ENCODE peak calls at places on chromosomes 5 and 9, in four cellular contexts. One of them, this sample, is unnamed. For H3K4me1, the result is how much of the 10 kb centered on the place peaks cover.

GRCh38 chr5:125408582-125409069 is 662.2 kb upstream of the ZNF608 start:
- DNase-seq in PC-3: peak
- DNase-seq in upper lobe of right lung: no peak
- DNase-seq in A549: peak
- DNase-seq in this sample: no peak

GRCh38 chr5:61409568-61409967 is 77.5 kb downstream of the ZSWIM6 start:
- DNase-seq in PC-3: peak
- DNase-seq in upper lobe of right lung: no peak
- DNase-seq in A549: peak
- DNase-seq in this sample: no peak

GRCh38 chr5:45508155-45508554 is 188.0 kb downstream of the HCN1 start:
- DNase-seq in PC-3: no peak
- DNase-seq in upper lobe of right lung: no peak
- DNase-seq in A549: no peak
- DNase-seq in this sample: no peak

GRCh38 chr9:88747768-88748167 is 212.8 kb downstream of the NXNL2 start:
- DNase-seq in PC-3: peak
- DNase-seq in upper lobe of right lung: no peak
- DNase-seq in A549: peak
- DNase-seq in this sample: no peak

GRCh38 chr5:150641006-150641570 is 628 bp downstream of the SYNPO start:
- DNase-seq in PC-3: peak
- DNase-seq in upper lobe of right lung: no peak
- DNase-seq in A549: peak
- DNase-seq in this sample: no peak

GRCh38 chr5:83374547-83374946 is 97.0 kb upstream of the VCAN start:
- DNase-seq in PC-3: no peak
- DNase-seq in upper lobe of right lung: no peak
- DNase-seq in A549: no peak
- DNase-seq in this sample: no peak

GRCh38 chr9:98874721-98875255 is 67.3 kb downstream of the GALNT12 start:
- DNase-seq in PC-3: no peak
- DNase-seq in upper lobe of right lung: no peak
- DNase-seq in A549: no peak
- DNase-seq in this sample: no peak

GRCh38 chr9:93808115-93809029 is 146.8 kb downstream of the BARX1 start:
- DNase-seq in PC-3: no peak
- DNase-seq in upper lobe of right lung: peak
- DNase-seq in A549: no peak
- DNase-seq in this sample: no peak

GRCh38 chr5:147822686-147823491 is 8.6 kb downstream of the SPINK1 start:
- DNase-seq in PC-3: peak
- DNase-seq in upper lobe of right lung: no peak
- DNase-seq in A549: peak
- DNase-seq in this sample: no peak

GRCh38 chr9:87668722-87669121 is 57.2 kb upstream of the CTSL start:
- DNase-seq in PC-3: no peak
- DNase-seq in upper lobe of right lung: no peak
- DNase-seq in A549: no peak
- DNase-seq in this sample: no peak

GRCh38 chr9:32404856-32405255 is 20.4 kb downstream of the ACO1 start:
- DNase-seq in PC-3: no peak
- DNase-seq in upper lobe of right lung: no peak
- DNase-seq in A549: no peak
- DNase-seq in this sample: no peak

GRCh38 chr9:85743290-85744128 is 1.8 kb upstream of the AGTPBP1 start:
- DNase-seq in PC-3: peak
- DNase-seq in upper lobe of right lung: peak
- DNase-seq in A549: peak
- DNase-seq in this sample: peak

GRCh38 chr5:181047921-181048320 is 7.9 kb downstream of the BTNL9 start:
- DNase-seq in PC-3: no peak
- DNase-seq in upper lobe of right lung: no peak
- DNase-seq in A549: no peak
- DNase-seq in this sample: no peak

GRCh38 chr5:79973511-79973910 is 17.6 kb downstream of the MTX3 start:
- DNase-seq in PC-3: no peak
- DNase-seq in upper lobe of right lung: no peak
- DNase-seq in A549: no peak
- DNase-seq in this sample: no peak

GRCh38 chr9:21027295-21027694 is 4.1 kb downstream of the HACD4 start:
- DNase-seq in PC-3: peak
- DNase-seq in upper lobe of right lung: no peak
- DNase-seq in A549: no peak
- DNase-seq in this sample: no peak

GRCh38 chr9:38026021-38026809 is 42.8 kb downstream of the SHB start:
- DNase-seq in PC-3: peak
- DNase-seq in upper lobe of right lung: no peak
- DNase-seq in A549: peak
- DNase-seq in this sample: no peak

GRCh38 chr9:137240321-137240840 is 706 bp upstream of the TUBB4B start:
- DNase-seq in PC-3: peak
- DNase-seq in upper lobe of right lung: peak
- DNase-seq in A549: no peak
- DNase-seq in this sample: peak

GRCh38 chr9:107213561-107214028 is 69.5 kb upstream of the RAD23B start:
- DNase-seq in PC-3: peak
- DNase-seq in upper lobe of right lung: no peak
- DNase-seq in A549: peak
- DNase-seq in this sample: no peak

DNA sequence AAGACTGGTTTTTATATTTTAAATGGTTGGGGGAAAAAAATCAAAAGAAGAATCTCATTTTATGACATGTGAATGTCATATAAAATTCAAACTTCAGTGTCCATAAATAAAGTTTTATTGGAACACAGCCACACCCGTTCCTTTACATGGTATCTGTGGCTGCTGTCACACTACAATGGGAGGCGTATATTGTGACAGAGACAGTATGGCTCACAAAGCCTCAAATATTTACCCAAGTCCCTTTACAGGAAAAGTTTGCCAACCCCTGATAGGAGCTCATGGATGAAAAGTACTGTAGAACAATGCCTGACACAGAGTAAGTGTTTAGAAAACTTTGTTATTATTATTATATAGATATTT is 5.2 kb upstream of the DUSP1 start:
- DNase-seq in PC-3: peak
- DNase-seq in upper lobe of right lung: no peak
- DNase-seq in A549: no peak
- DNase-seq in this sample: no peak
- H3K4me1 ChIP-seq in PC-3: half or more
- H3K4me1 ChIP-seq in upper lobe of right lung: half or more
- H3K4me1 ChIP-seq in A549: half or more
- H3K4me1 ChIP-seq in this sample: half or more

GRCh38 chr5:88269222-88269771 is 652 bp upstream of the TMEM161B start:
- DNase-seq in PC-3: peak
- DNase-seq in upper lobe of right lung: no peak
- DNase-seq in A549: peak
- DNase-seq in this sample: no peak

GRCh38 chr5:88262116-88262515 is 6.5 kb downstream of the TMEM161B start:
- DNase-seq in PC-3: no peak
- DNase-seq in upper lobe of right lung: no peak
- DNase-seq in A549: no peak
- DNase-seq in this sample: no peak

GRCh38 chr5:88268414-88269184 is at the start of gene TMEM161B:
- DNase-seq in PC-3: peak
- DNase-seq in upper lobe of right lung: peak
- DNase-seq in A549: peak
- DNase-seq in this sample: peak

DNA sequence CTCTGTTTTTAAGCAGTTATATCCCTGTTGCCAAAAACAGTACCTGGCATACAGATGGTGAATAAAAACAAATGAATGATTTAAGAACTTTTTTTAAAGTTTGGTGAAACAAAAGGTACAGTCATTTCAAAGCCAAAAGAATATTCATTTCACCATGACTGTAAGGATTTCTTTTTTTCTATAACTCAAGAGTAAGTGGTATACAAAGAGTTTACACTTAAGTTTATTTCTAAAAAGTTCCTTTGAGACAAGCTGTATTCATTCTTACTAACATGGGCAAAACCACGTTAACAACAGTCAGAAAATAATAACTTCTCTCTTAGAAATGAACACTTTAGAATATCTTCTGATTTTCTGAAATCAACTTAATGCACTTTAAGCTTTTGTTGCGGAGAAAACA is 5.3 kb downstream of the TMEM161B start:
- DNase-seq in PC-3: no peak
- DNase-seq in upper lobe of right lung: no peak
- DNase-seq in A549: no peak
- DNase-seq in this sample: no peak
- H3K4me1 ChIP-seq in PC-3: under half
- H3K4me1 ChIP-seq in upper lobe of right lung: under half
- H3K4me1 ChIP-seq in A549: under half
- H3K4me1 ChIP-seq in this sample: under half

DNA sequence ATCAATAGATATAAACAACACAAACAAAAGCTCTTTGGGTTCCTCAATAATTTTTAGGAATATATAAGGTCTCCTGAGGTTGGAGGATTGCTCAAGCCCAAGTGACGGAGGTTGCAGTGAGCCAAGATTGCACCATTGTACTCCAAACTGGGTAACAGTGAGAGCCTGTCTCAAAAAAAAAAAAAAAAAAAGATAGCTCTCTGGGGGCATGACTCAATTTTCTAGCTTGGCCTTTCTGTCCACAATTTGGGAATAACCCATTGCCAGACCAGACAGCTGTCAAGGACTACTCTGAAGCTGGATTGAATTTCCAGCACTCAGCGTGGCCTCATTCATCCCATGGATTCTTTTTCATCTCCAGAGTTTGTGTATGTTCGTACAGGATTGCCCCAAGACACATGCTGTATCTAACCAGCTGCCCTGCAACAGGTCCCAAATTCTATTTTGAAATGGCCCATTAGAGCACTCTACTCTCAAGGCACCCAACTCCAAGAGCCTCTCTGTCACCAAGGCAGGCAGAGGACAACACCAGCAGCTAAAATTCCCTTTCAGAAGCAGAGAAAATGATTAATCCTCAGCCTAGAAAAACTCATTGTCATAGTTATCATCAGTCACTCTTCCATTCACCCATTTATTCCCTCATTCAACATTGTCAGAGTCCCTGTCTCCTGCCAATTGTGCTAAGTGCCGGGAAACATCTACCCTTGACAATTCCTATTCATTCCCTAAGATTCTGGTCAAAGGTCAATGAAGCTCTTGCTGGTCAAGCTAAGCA is 8.7 kb downstream of the FAM193B start:
- DNase-seq in PC-3: no peak
- DNase-seq in upper lobe of right lung: no peak
- DNase-seq in A549: no peak
- DNase-seq in this sample: peak
- H3K4me1 ChIP-seq in PC-3: under half
- H3K4me1 ChIP-seq in upper lobe of right lung: under half
- H3K4me1 ChIP-seq in A549: under half
- H3K4me1 ChIP-seq in this sample: under half

GRCh38 chr9:35488566-35489312 is 1.2 kb upstream of the RUSC2 start:
- DNase-seq in PC-3: no peak
- DNase-seq in upper lobe of right lung: no peak
- DNase-seq in A549: no peak
- DNase-seq in this sample: no peak
- H3K4me1 ChIP-seq in PC-3: under half
- H3K4me1 ChIP-seq in upper lobe of right lung: under half
- H3K4me1 ChIP-seq in A549: under half
- H3K4me1 ChIP-seq in this sample: under half

GRCh38 chr9:128344931-128345605 is 4.7 kb downstream of the SLC27A4 start:
- DNase-seq in PC-3: no peak
- DNase-seq in upper lobe of right lung: no peak
- DNase-seq in A549: no peak
- DNase-seq in this sample: no peak
- H3K4me1 ChIP-seq in PC-3: under half
- H3K4me1 ChIP-seq in upper lobe of right lung: under half
- H3K4me1 ChIP-seq in A549: under half
- H3K4me1 ChIP-seq in this sample: under half

GRCh38 chr9:127132375-127132774 is 9.9 kb upstream of the ANGPTL2 start:
- DNase-seq in PC-3: no peak
- DNase-seq in upper lobe of right lung: no peak
- DNase-seq in A549: no peak
- DNase-seq in this sample: no peak
- H3K4me1 ChIP-seq in PC-3: under half
- H3K4me1 ChIP-seq in upper lobe of right lung: under half
- H3K4me1 ChIP-seq in A549: under half
- H3K4me1 ChIP-seq in this sample: half or more

DNA sequence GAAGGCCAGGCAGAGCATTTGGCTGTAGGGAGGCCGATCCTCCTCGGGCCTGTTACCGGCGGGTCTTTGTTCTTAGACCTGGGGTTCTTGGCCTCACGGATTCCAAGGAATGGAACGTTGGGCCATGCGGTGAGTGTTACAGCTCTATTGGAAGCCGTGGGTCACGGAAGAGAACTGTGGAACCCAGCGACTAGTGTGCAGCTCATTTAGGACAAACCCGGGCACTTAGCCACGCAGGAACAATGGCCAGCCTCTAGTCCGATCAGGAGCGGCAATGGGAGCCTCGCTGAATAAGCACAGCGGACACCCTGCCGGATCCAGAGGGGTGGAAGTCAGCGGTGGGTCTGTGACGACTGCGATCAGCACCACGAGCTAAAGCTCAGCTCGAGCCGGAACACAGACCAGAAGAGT is 53.9 kb upstream of the RPL26L1 start:
- DNase-seq in PC-3: no peak
- DNase-seq in upper lobe of right lung: no peak
- DNase-seq in A549: no peak
- DNase-seq in this sample: no peak
- H3K4me1 ChIP-seq in PC-3: under half
- H3K4me1 ChIP-seq in upper lobe of right lung: half or more
- H3K4me1 ChIP-seq in A549: half or more
- H3K4me1 ChIP-seq in this sample: half or more

GRCh38 chr5:65767565-65767964 is 45.6 kb downstream of the NLN start:
- DNase-seq in PC-3: no peak
- DNase-seq in upper lobe of right lung: no peak
- DNase-seq in A549: no peak
- DNase-seq in this sample: no peak
- H3K4me1 ChIP-seq in PC-3: under half
- H3K4me1 ChIP-seq in upper lobe of right lung: under half
- H3K4me1 ChIP-seq in A549: under half
- H3K4me1 ChIP-seq in this sample: under half

GRCh38 chr5:138032572-138033274 is at the start of gene FAM13B:
- DNase-seq in PC-3: peak
- DNase-seq in upper lobe of right lung: peak
- DNase-seq in A549: peak
- DNase-seq in this sample: peak
- H3K4me1 ChIP-seq in PC-3: under half
- H3K4me1 ChIP-seq in upper lobe of right lung: under half
- H3K4me1 ChIP-seq in A549: under half
- H3K4me1 ChIP-seq in this sample: half or more